ENCODE peak calls at places on chromosomes 1 and 21, in four cellular contexts. Y is K562, X is A549, H is HepG2. U is an unnamed sample.

GRCh38 chr1:51327386-51327785 is 3.0 kb downstream of the TTC39A start:
- DNase-seq in Y (no peak), X (no peak), H (no peak), U (peak)

GRCh38 chr21:25646541-25646940 is 7.5 kb downstream of the JAM2 start:
- DNase-seq in Y (no peak), X (no peak), H (no peak), U (no peak)

GRCh38 chr1:70706381-70707173 is 295.5 kb downstream of the CTH start:
- DNase-seq in Y (no peak), X (no peak), H (no peak), U (no peak)

GRCh38 chr1:45654540-45655280 is 30.9 kb upstream of the CCDC17 start:
- DNase-seq in Y (no peak), X (no peak), H (no peak), U (peak)

GRCh38 chr21:38929652-38930051 is 123.9 kb downstream of the ETS2 start:
- DNase-seq in Y (no peak), X (no peak), H (no peak), U (no peak)

GRCh38 chr1:187549540-187549939 is 720.8 kb downstream of the PLA2G4A start:
- DNase-seq in Y (no peak), X (no peak), H (no peak), U (no peak)

GRCh38 chr1:85865183-85865582 is 156.9 kb upstream of the ZNHIT6 start:
- DNase-seq in Y (no peak), X (no peak), H (no peak), U (peak)

GRCh38 chr1:156320560-156320959 is 17.5 kb downstream of the CCT3 start:
- DNase-seq in Y (no peak), X (no peak), H (no peak), U (peak)

GRCh38 chr1:161106434-161106833 is 8.3 kb downstream of the KLHDC9 start:
- DNase-seq in Y (no peak), X (no peak), H (no peak), U (no peak)

GRCh38 chr1:26857473-26857872 is 5.5 kb upstream of the SFN start:
- DNase-seq in Y (no peak), X (no peak), H (no peak), U (no peak)

GRCh38 chr1:198096390-198096789 is 60.4 kb upstream of the NEK7 start:
- DNase-seq in Y (no peak), X (no peak), H (no peak), U (peak)

GRCh38 chr1:111505641-111506119 is 2.2 kb upstream of the ADORA3 start:
- DNase-seq in Y (no peak), X (no peak), H (no peak), U (no peak)

GRCh38 chr21:37071561-37072238 is 1.2 kb downstream of the PIGP start:
- DNase-seq in Y (peak), X (peak), H (no peak), U (peak)

GRCh38 chr1:36008546-36009197 is 75.2 kb upstream of the TEKT2 start:
- DNase-seq in Y (no peak), X (peak), H (peak), U (peak)

GRCh38 chr1:85587846-85588245 is 7.3 kb downstream of the CCN1 start:
- DNase-seq in Y (no peak), X (no peak), H (no peak), U (no peak)

GRCh38 chr1:109252893-109253802 is 3.8 kb downstream of the CELSR2 start:
- DNase-seq in Y (no peak), X (no peak), H (no peak), U (no peak)

GRCh38 chr1:46718727-46719622 is at the start of gene EFCAB14:
- DNase-seq in Y (peak), X (peak), H (peak), U (peak)

GRCh38 chr1:70140343-70140742 is 65.0 kb downstream of the LRRC40 start:
- DNase-seq in Y (no peak), X (no peak), H (no peak), U (peak)

GRCh38 chr1:172826096-172826741 is 167.3 kb downstream of the FASLG start:
- DNase-seq in Y (peak), X (peak), H (peak), U (peak)

DNA sequence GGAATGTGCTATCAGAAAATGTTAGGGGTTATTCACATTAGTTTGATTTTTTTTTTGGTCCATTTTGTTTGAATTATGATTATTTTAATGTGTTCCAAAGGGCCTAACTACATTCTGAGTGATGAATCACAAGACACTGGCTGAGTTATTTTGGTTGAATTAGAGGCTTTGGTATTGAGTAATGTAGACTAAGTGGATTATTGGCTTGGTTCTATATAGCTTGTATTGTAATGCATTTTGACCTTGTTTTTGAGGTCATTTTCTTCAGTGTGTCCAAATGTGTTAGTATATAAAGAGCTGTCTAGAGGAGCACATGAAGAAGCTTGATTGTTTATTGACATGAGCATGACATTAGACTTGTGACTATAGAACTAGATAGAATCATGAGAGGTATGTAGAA is 3.4 kb downstream of the ZNF326 start:
- DNase-seq in Y (no peak), X (no peak), H (no peak), U (peak)
- TF ChIP-seq RFX5 in Y (no peak), X (no peak), H (no peak), U (no peak)

GRCh38 chr1:195946500-195946899 is 661.7 kb downstream of the KCNT2 start:
- DNase-seq in Y (no peak), X (no peak), H (no peak), U (no peak)
- TF ChIP-seq MAZ in Y (no peak), X (no peak), H (no peak), U (no peak)

DNA sequence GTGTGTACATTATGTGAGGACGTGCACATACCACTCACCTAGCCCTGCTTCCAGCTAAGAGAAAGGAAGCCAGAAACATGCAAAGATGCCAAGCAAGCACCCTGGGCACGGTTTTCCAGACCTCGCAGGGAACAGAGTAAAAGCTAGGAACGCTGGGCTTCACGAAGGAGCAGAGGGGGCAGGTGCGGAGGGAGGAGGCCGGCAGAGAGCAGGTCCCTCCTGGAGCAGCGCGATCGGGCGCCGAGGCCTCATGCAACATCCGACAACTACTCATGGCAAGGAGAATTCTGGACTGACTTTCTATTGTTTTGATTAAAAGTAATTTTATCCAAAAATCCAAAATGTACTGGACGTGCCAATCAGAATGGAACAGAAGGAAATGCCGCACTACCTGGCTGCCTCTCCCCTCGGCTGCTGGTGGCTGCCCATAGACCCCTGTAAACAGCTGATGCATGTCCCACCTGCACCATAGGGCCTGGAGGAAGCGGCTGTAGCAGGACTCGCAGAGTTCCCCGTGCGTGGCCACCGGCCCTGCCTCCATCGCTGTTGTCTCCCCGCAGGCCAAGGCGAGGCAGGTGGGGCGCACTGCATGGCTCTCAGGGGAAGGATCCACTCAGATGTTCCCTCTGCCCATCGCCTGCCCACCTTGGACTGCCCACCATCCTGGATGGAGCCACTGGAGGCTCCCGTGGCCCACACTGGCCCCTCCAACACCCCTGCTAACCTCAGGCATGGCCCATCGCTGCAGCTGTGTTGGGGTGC is 93.5 kb downstream of the WDR4 start:
- DNase-seq in Y (no peak), X (no peak), H (no peak), U (no peak)
- TF ChIP-seq RFX5 in Y (no peak), X (no peak), H (no peak), U (no peak)

GRCh38 chr1:234862944-234863515 is 253.1 kb upstream of the IRF2BP2 start:
- DNase-seq in Y (no peak), X (no peak), H (peak), U (peak)
- TF ChIP-seq MAZ in Y (no peak), X (no peak), H (no peak), U (no peak)

GRCh38 chr1:11967028-11967547 is 13.2 kb upstream of the MFN2 start:
- DNase-seq in Y (peak), X (peak), H (peak), U (no peak)
- TF ChIP-seq RFX5 in Y (no peak), X (no peak), H (no peak), U (no peak)

DNA sequence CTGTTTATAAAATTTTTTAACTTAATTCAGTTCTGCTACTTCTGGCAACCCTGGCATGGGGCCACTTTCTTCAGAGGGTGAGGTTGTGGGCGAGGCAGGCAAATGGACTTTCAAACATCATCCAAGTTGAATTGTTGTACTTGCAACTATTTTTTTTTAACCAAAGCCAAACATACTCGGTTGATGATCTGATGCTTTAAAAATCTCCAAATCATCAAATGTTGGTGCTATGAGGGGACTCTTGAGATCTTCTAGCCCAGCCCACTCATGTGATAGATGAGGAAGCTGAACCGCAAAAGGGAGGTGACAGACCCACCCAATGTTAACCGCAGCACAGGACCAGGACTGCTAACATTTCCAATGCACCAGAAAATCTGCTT is 6.7 kb downstream of the SLC1A7 start:
- DNase-seq in Y (no peak), X (no peak), H (no peak), U (peak)
- TF ChIP-seq MAZ in Y (no peak), X (no peak), H (no peak), U (no peak)

U was measured in IMR-90.